ENCODE peak calls at places on chromosomes 5 and 9, in four cellular contexts. P is uterus, W is Peyer's patch, L is K562. K is an unnamed sample.

GRCh38 chr9:69314547-69314946 is 10.5 kb upstream of the ENTREP1 start:
- DNase-seq in W (no peak), P (no peak), L (no peak), K (no peak)

GRCh38 chr5:173204185-173204979 is 30.6 kb downstream of the NKX2-5 start:
- DNase-seq in W (no peak), P (no peak), L (no peak), K (no peak)

GRCh38 chr9:112711050-112711689 is 6.7 kb downstream of the INIP start:
- DNase-seq in P (no peak), L (peak; percentile 15), W (no peak), K (peak; percentile 21)

GRCh38 chr9:92506184-92506857 is 24.0 kb upstream of the ASPN start:
- DNase-seq in L (no peak), W (no peak), P (peak; percentile 56), K (peak; percentile 43)

GRCh38 chr9:129211686-129212085 is 33.6 kb upstream of the IER5L start:
- DNase-seq in L (no peak), P (no peak), W (no peak), K (no peak)

GRCh38 chr5:18252559-18252958 is 618.3 kb downstream of the TAF11L14 start:
- DNase-seq in P (no peak), W (no peak), L (no peak), K (no peak)

GRCh38 chr5:14327624-14328023 is 184.5 kb downstream of the TRIO start:
- DNase-seq in P (no peak), L (no peak), W (no peak), K (peak; percentile 16)

GRCh38 chr5:109558364-109558763 is 131.4 kb upstream of the MAN2A1 start:
- DNase-seq in P (no peak), L (no peak), W (no peak), K (no peak)

GRCh38 chr5:66001952-66002351 is 75.6 kb downstream of the ERBIN start:
- DNase-seq in W (no peak), L (no peak), P (no peak), K (no peak)

GRCh38 chr5:73989956-73990355 is 364.0 kb downstream of the ARHGEF28 start:
- DNase-seq in L (no peak), P (no peak), W (no peak), K (no peak)

DNA sequence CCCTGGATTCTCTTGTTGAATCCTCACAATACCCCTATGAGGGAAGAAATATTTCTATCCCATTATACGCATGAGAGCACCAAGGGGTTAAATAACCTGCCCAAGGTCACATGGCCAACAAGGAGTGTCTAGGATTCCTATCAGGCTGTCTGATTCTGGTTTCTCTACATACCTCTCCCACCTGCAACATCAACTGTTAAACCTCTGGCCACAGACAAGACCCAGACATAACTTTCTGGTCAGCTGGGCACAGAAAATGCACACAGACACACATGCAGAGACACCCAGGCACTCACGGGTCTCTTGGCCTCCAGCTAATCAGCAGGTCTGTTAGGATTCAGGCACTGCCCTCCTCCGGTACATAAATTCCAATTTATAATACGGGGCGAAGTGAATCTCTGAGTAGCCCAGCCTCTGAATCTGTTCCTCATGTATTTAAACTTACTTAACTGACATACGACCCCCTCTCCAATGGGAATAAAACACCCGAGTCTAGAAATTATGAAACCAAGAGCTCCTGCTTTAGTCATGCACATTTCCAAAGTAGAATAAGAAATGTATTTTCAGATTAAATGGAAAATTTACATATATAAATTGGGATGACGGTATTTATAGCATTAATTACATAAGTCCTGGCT is 1.5 kb downstream of the SEPTIN8 start:
- DNase-seq in P (no peak), W (no peak), L (no peak), K (no peak)
- H3K4me1 ChIP-seq in P (peaks cover 11% of the 10 kb centered on the region), W (no peaks in the 10 kb centered on the region), L (peaks cover 45% of the 10 kb centered on the region), K (peaks cover 6% of the 10 kb centered on the region)

GRCh38 chr9:74497750-74498615 is 848 bp downstream of the RORB start:
- DNase-seq in L (no peak), W (no peak), P (no peak), K (peak; percentile 10)

GRCh38 chr9:74500584-74500924 is 3.4 kb downstream of the RORB start:
- DNase-seq in P (no peak), L (no peak), W (no peak), K (no peak)

GRCh38 chr9:74499111-74499601 is 2.0 kb downstream of the RORB start:
- DNase-seq in W (no peak), P (no peak), L (no peak), K (no peak)

GRCh38 chr9:74498616-74499095 is 1.5 kb downstream of the RORB start:
- DNase-seq in W (no peak), L (no peak), P (no peak), K (no peak)

DNA sequence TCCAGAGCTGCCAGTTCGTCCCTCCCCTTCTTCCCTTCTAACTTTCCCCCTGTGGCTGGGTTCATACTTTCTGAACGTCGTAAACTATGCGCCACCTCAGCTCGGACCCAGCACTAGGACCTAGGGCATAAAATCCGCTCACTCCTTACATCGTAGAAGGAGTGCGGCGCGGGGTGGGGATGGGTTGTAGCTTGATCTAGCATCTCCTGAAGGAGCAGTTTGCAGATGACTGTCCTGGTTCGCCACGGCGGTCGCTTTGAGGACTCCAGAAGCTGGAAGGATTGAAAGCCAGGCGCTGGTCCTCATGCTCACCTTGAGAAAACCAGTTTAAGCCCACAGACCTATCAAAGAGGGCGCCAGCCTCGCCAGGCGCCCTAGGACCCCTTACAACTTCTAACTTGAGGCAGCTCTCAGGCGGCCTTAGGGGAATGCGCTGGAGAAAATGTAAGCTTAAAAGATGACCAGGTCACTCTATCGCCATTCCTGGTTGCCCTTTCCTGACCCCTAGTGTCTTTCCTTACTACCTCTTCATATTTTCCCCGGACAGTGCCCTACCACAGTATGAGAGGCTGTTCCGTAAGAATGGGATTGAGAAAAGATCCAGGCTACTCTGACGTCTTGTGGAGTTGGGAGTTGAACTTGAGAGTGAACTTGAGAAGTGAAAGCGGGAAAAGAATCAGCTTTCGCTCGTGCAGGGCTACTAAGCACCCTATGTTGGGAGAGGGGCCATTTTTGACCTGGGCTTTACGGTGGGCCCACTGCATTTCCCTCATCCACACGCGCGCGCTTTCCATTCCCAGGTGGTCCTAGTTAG is 2.8 kb downstream of the RORB start:
- DNase-seq in W (no peak), L (no peak), P (no peak), K (no peak)
- H3K4me3 ChIP-seq in W (peak overlapping the region; percentile 35), L (no peak overlapping the region), P (peak overlapping the region; percentile 12), K (no peak overlapping the region)

GRCh38 chr9:127779136-127779981 is 893 bp upstream of the SH2D3C start:
- DNase-seq in L (no peak), P (no peak), W (peak; percentile 87), K (no peak)
- H3K4me1 ChIP-seq in L (peaks cover 24% of the 10 kb centered on the region), P (no peaks in the 10 kb centered on the region), W (no peaks in the 10 kb centered on the region), K (no peaks in the 10 kb centered on the region)

GRCh38 chr9:136014928-136015633 is 53.9 kb upstream of the UBAC1 start:
- DNase-seq in W (no peak), P (peak; percentile 12), L (no peak), K (no peak)
- H3K4me3 ChIP-seq in W (no peak overlapping the region), P (no peak overlapping the region), L (no peak overlapping the region), K (no peak overlapping the region)

GRCh38 chr9:114395196-114395595 is 7.4 kb upstream of the AKNA start:
- DNase-seq in P (no peak), W (no peak), L (no peak), K (no peak)
- H3K4me1 ChIP-seq in P (peaks cover 13% of the 10 kb centered on the region), W (no peaks in the 10 kb centered on the region), L (peaks cover 27% of the 10 kb centered on the region), K (peaks cover 6% of the 10 kb centered on the region)